ENCODE peak calls at places on chromosome 1, in six cellular contexts. J, X, O, I, G and F are unnamed samples.

GRCh38 chr1:33710989-33711388 is 152.9 kb upstream of the HMGB4 start:
- DNase-seq in J (peak; percentile 2), X (no peak), O (no peak), I (no peak), G (no peak), F (no peak)

GRCh38 chr1:245091818-245092637 is 62.8 kb upstream of the KIF26B start:
- DNase-seq in J (peak; percentile 99), X (peak; percentile 99), O (no peak), I (no peak), G (peak; percentile 10), F (peak; percentile 81)

GRCh38 chr1:246136477-246136876 is 370.6 kb downstream of the SMYD3 start:
- DNase-seq in J (no peak), X (no peak), O (no peak), I (no peak), G (no peak), F (no peak)

GRCh38 chr1:58162952-58163550 is 383.5 kb downstream of the OMA1 start:
- DNase-seq in J (peak; percentile 52), X (peak; percentile 58), O (peak; percentile 74), I (peak; percentile 71), G (peak; percentile 63), F (peak; percentile 78)

GRCh38 chr1:62358974-62359373 is 39.7 kb upstream of the KANK4 start:
- DNase-seq in J (no peak), X (no peak), O (no peak), I (no peak), G (no peak), F (peak; percentile 78)

GRCh38 chr1:155250246-155250632 is 5.0 kb downstream of the ENTREP3 start:
- DNase-seq in J (no peak), X (no peak), O (no peak), I (no peak), G (no peak), F (no peak)

GRCh38 chr1:121443131-121443530 is 258.4 kb downstream of the SRGAP2C start:
- DNase-seq in J (peak; percentile 7), X (peak; percentile 66), O (no peak), I (no peak), G (no peak), F (no peak)

GRCh38 chr1:221813887-221814286 is 72.0 kb upstream of the DUSP10 start:
- DNase-seq in J (no peak), X (no peak), O (no peak), I (no peak), G (no peak), F (no peak)

GRCh38 chr1:62435231-62436038 is 1.4 kb upstream of the USP1 start:
- DNase-seq in J (no peak), X (no peak), O (no peak), I (no peak), G (no peak), F (peak; percentile 36)

GRCh38 chr1:149843302-149844041 is 55.9 kb upstream of the BOLA1 start:
- DNase-seq in J (no peak), X (peak; percentile 42), O (no peak), I (no peak), G (no peak), F (no peak)

GRCh38 chr1:162905759-162906158 is 44.8 kb upstream of the CCDC190 start:
- DNase-seq in J (peak; percentile 81), X (peak; percentile 79), O (no peak), I (no peak), G (no peak), F (no peak)

GRCh38 chr1:31679676-31680230 is 24.1 kb downstream of the COL16A1 start:
- DNase-seq in J (no peak), X (no peak), O (no peak), I (no peak), G (no peak), F (no peak)

GRCh38 chr1:14894811-14895524 is 258.6 kb upstream of the TMEM51 start:
- DNase-seq in J (no peak), X (no peak), O (no peak), I (peak; percentile 44), G (no peak), F (peak; percentile 80)

GRCh38 chr1:228353601-228354371 is 52.8 kb downstream of the TRIM11 start:
- DNase-seq in J (no peak), X (no peak), O (no peak), I (no peak), G (no peak), F (no peak)

GRCh38 chr1:47755368-47755990 is 241.7 kb downstream of the TRABD2B start:
- DNase-seq in J (no peak), X (no peak), O (peak; percentile 38), I (peak; percentile 77), G (peak; percentile 93), F (peak; percentile 65)

GRCh38 chr1:147083919-147084272 is 88.4 kb downstream of the PRKAB2 start:
- DNase-seq in J (no peak), X (no peak), O (no peak), I (no peak), G (no peak), F (no peak)
- H3K27ac ChIP-seq in J (no peak overlapping the region), X (no peak overlapping the region), O (no peak overlapping the region), I (no peak overlapping the region), G (no peak overlapping the region), F (no peak overlapping the region)

GRCh38 chr1:153597206-153597605 is 15.7 kb downstream of the S100A16 start:
- DNase-seq in J (peak; percentile 86), X (peak; percentile 73), O (no peak), I (no peak), G (no peak), F (peak; percentile 63)
- H4K91ac ChIP-seq in J (no peak overlapping the region), X (no peak overlapping the region), O (no peak overlapping the region), I (no peak overlapping the region), G (no peak overlapping the region), F (no peak overlapping the region)

GRCh38 chr1:161122967-161123366 is 5.1 kb downstream of the NIT1 start:
- DNase-seq in J (no peak), X (no peak), O (no peak), I (no peak), G (no peak), F (no peak)
- H3K27ac ChIP-seq in J (no peak overlapping the region), X (no peak overlapping the region), O (no peak overlapping the region), I (no peak overlapping the region), G (no peak overlapping the region), F (no peak overlapping the region)

GRCh38 chr1:100995196-100995983 is 30.2 kb downstream of the DPH5 start:
- DNase-seq in J (peak; percentile 44), X (no peak), O (no peak), I (no peak), G (no peak), F (no peak)

GRCh38 chr1:100988121-100988520 is 37.5 kb downstream of the DPH5 start:
- DNase-seq in J (peak; percentile 86), X (peak; percentile 66), O (no peak), I (no peak), G (no peak), F (no peak)

GRCh38 chr1:100989306-100990077 is 36.1 kb downstream of the DPH5 start:
- DNase-seq in J (peak; percentile 94), X (peak; percentile 88), O (no peak), I (no peak), G (no peak), F (no peak)
- H4K91ac ChIP-seq in J (no peak overlapping the region), X (no peak overlapping the region), O (no peak overlapping the region), I (no peak overlapping the region), G (no peak overlapping the region), F (no peak overlapping the region)